ENCODE peak calls at places on chromosomes 3 and 15, in seven cellular contexts. L is A673, J is WERI-Rb-1, S is fibroblast of lung, N is GM23338, D is GM12878, P is adrenal gland. K is an unnamed sample.
A peak's percentile ranks its signal among the peaks of the same experiment; 100 is the strongest.

GRCh38 chr3:17932372-17932771 is 189.9 kb upstream of the TBC1D5 start:
- DNase-seq in L (no peak), J (no peak), S (no peak), N (no peak), D (no peak), P (no peak), K (no peak)

GRCh38 chr3:197029511-197030167 is at the start of gene MELTF:
- DNase-seq in L (peak; percentile 62), J (peak; percentile 55), S (peak; percentile 72), N (peak; percentile 80), D (no peak), P (no peak), K (peak; percentile 41)

GRCh38 chr3:124834723-124835718 is 52.1 kb downstream of the ITGB5 start:
- DNase-seq in L (peak; percentile 80), J (no peak), S (peak; percentile 91), N (peak; percentile 86), D (peak; percentile 90), P (no peak), K (peak; percentile 59)

GRCh38 chr3:101825904-101826445 is 23.3 kb upstream of the NFKBIZ start:
- DNase-seq in L (no peak), J (no peak), S (peak; percentile 24), N (no peak), D (no peak), P (no peak), K (no peak)

GRCh38 chr3:83934208-83935150 is 1024.3 kb upstream of the CADM2 start:
- DNase-seq in L (peak; percentile 47), J (peak; percentile 8), S (peak; percentile 1), N (peak; percentile 4), D (peak; percentile 5), P (no peak), K (peak; percentile 100)

GRCh38 chr15:81948142-81948709 is 97.6 kb downstream of the MEX3B start:
- DNase-seq in L (no peak), J (no peak), S (no peak), N (no peak), D (no peak), P (no peak), K (no peak)

GRCh38 chr3:17469520-17469919 is 272.9 kb downstream of the TBC1D5 start:
- DNase-seq in L (peak; percentile 69), J (no peak), S (no peak), N (no peak), D (no peak), P (no peak), K (peak; percentile 56)

GRCh38 chr3:27943106-27943505 is 221.0 kb upstream of the EOMES start:
- DNase-seq in L (peak; percentile 33), J (peak; percentile 27), S (peak; percentile 12), N (peak; percentile 85), D (no peak), P (no peak), K (no peak)

GRCh38 chr3:177934001-177934891 is 602.0 kb upstream of the KCNMB2 start:
- DNase-seq in L (no peak), J (no peak), S (peak; percentile 27), N (peak; percentile 6), D (no peak), P (peak; percentile 32), K (no peak)

GRCh38 chr15:49848824-49849209 is 228.0 kb downstream of the DTWD1 start:
- DNase-seq in L (no peak), J (no peak), S (peak; percentile 42), N (no peak), D (no peak), P (no peak), K (no peak)

GRCh38 chr15:71691700-71692417 is 118.5 kb upstream of the NR2E3 start:
- DNase-seq in L (no peak), J (no peak), S (peak; percentile 84), N (peak; percentile 15), D (no peak), P (no peak), K (peak; percentile 45)

GRCh38 chr3:73787620-73788019 is 162.9 kb upstream of the PDZRN3 start:
- DNase-seq in L (no peak), J (no peak), S (no peak), N (no peak), D (no peak), P (no peak), K (no peak)

GRCh38 chr3:10007126-10007782 is 19.0 kb upstream of the FANCD2 start:
- DNase-seq in L (no peak), J (no peak), S (no peak), N (no peak), D (no peak), P (no peak), K (no peak)

GRCh38 chr15:80059786-80060489 is 462 bp downstream of the ZFAND6 start:
- DNase-seq in L (peak; percentile 74), J (peak; percentile 53), S (no peak), N (peak; percentile 83), D (no peak), P (peak; percentile 45), K (peak; percentile 36)

GRCh38 chr15:75508741-75509532 is 57.4 kb upstream of the SIN3A start:
- DNase-seq in L (peak; percentile 61), J (no peak), S (peak; percentile 75), N (peak; percentile 57), D (no peak), P (peak; percentile 26), K (no peak)

GRCh38 chr15:95603802-95604201 is 726.7 kb upstream of the NR2F2 start:
- DNase-seq in L (peak; percentile 95), J (no peak), S (peak; percentile 36), N (no peak), D (no peak), P (no peak), K (no peak)

GRCh38 chr15:31292391-31293020 is 34.1 kb upstream of the KLF13 start:
- DNase-seq in L (no peak), J (no peak), S (no peak), N (no peak), D (no peak), P (no peak), K (no peak)

GRCh38 chr15:78932216-78932808 is 12.5 kb downstream of the CTSH start:
- DNase-seq in L (no peak), J (no peak), S (no peak), N (no peak), D (no peak), P (no peak), K (no peak)

GRCh38 chr15:77266708-77267387 is 153.1 kb downstream of the PEAK1 start:
- DNase-seq in L (peak; percentile 70), J (no peak), S (no peak), N (no peak), D (no peak), P (no peak), K (peak; percentile 3)

GRCh38 chr3:67635257-67635656 is 19.2 kb downstream of the SUCLG2 start:
- DNase-seq in L (no peak), J (no peak), S (peak; percentile 85), N (no peak), D (no peak), P (no peak), K (peak; percentile 53)

GRCh38 chr3:51276046-51276445 is 109.0 kb upstream of the MANF start:
- DNase-seq in L (no peak), J (no peak), S (no peak), N (no peak), D (no peak), P (no peak), K (no peak)

GRCh38 chr3:73349657-73350056 is 275.1 kb downstream of the PDZRN3 start:
- DNase-seq in L (no peak), J (no peak), S (no peak), N (no peak), D (no peak), P (no peak), K (no peak)

GRCh38 chr15:100123611-100124010 is 218.2 kb downstream of the ADAMTS17 start:
- DNase-seq in L (no peak), J (no peak), S (peak; percentile 28), N (no peak), D (no peak), P (peak; percentile 39), K (peak; percentile 10)
- H3K27ac ChIP-seq in L (no peak overlapping the region), J (no peak overlapping the region), S (no peak overlapping the region), N (no peak overlapping the region), D (no peak overlapping the region), P (no peak overlapping the region), K (no peak overlapping the region)

GRCh38 chr3:39279745-39280517 is at the start of gene CX3CR1:
- DNase-seq in L (no peak), J (no peak), S (no peak), N (no peak), D (no peak), P (no peak), K (no peak)
- TF ChIP-seq CTCF in L (no peak), J (no peak), S (no peak), N (no peak), D (no peak), P (no peak), K (peak; percentile 3)

GRCh38 chr15:62378772-62379171 is 213.7 kb upstream of the C2CD4B start:
- DNase-seq in L (no peak), J (no peak), S (no peak), N (no peak), D (no peak), P (no peak), K (no peak)

GRCh38 chr15:62382046-62382445 is 217.0 kb upstream of the C2CD4B start:
- DNase-seq in L (no peak), J (no peak), S (no peak), N (no peak), D (no peak), P (no peak), K (no peak)
- H3K27ac ChIP-seq in L (no peak overlapping the region), J (no peak overlapping the region), S (no peak overlapping the region), N (no peak overlapping the region), D (no peak overlapping the region), P (no peak overlapping the region), K (no peak overlapping the region)

GRCh38 chr3:55042591-55042990 is 114.7 kb upstream of the LRTM1 start:
- DNase-seq in L (no peak), J (no peak), S (peak; percentile 12), N (no peak), D (no peak), P (no peak), K (no peak)
- TF ChIP-seq CTCF in L (no peak), J (no peak), S (no peak), N (peak; percentile 30), D (no peak), P (no peak), K (no peak)

DNA sequence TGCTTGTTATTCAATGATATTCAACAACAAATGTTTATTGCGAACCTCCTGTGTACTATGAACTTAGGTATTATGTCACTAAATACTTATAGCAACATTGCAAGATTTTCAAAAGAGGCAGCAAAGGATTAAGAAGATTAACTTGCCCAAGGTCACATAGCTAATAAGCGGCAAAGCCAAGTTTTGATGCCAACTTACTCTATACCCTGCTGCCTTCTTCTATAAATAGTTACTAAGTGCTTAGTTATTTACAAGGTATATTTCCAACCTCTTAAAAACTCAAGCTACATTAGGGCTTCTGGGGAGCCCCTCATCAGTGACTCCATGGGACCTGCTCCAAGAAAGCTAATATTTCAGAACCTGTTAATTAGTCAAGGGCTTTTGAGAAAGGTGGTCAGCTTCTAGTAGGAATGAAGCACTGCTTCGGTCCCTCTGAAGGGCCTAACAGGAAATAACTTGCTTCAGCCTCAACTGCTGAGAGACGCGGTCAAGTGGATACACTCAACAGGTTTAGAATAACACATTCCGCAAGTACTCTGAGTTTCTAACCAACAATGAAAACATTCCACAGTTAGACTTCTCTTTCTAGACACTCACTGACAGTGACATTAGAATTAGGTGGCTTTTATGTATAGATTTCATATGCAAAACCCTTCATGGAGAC is 125.5 kb downstream of the DGKG start:
- DNase-seq in L (no peak), J (no peak), S (no peak), N (no peak), D (no peak), P (no peak), K (no peak)
- H3K27ac ChIP-seq in L (no peak overlapping the region), J (no peak overlapping the region), S (no peak overlapping the region), N (no peak overlapping the region), D (peak overlapping the region; percentile 15), P (no peak overlapping the region), K (no peak overlapping the region)

GRCh38 chr3:115470254-115470653 is 153.1 kb upstream of the GAP43 start:
- DNase-seq in L (no peak), J (no peak), S (no peak), N (no peak), D (no peak), P (no peak), K (no peak)
- TF ChIP-seq CTCF in L (no peak), J (no peak), S (no peak), N (no peak), D (no peak), P (no peak), K (no peak)